ENCODE peak calls at places on chromosome 16, in four cellular contexts. E, X, B and C are unnamed samples.

GRCh38 chr16:27029525-27029924 is 37.2 kb upstream of the C16orf82 start:
- DNase-seq in E (no peak), X (no peak), B (no peak), C (no peak)

GRCh38 chr16:66905633-66906539 is 12.8 kb downstream of the CDH16 start:
- DNase-seq in E (peak; percentile 88), X (peak; percentile 88), B (no peak), C (no peak)

GRCh38 chr16:27441998-27442397 is 40.0 kb downstream of the IL21R start:
- DNase-seq in E (no peak), X (no peak), B (no peak), C (no peak)

GRCh38 chr16:74903095-74903494 is 81.8 kb downstream of the WDR59 start:
- DNase-seq in E (no peak), X (no peak), B (no peak), C (no peak)

GRCh38 chr16:84303023-84303422 is 8.3 kb downstream of the WFDC1 start:
- DNase-seq in E (no peak), X (no peak), B (no peak), C (no peak)

GRCh38 chr16:21656795-21657768 is 4.7 kb upstream of the IGSF6 start:
- DNase-seq in E (peak; percentile 71), X (no peak), B (no peak), C (peak; percentile 55)

GRCh38 chr16:84547539-84548058 is 43.1 kb upstream of the MEAK7 start:
- DNase-seq in E (no peak), X (no peak), B (peak; percentile 58), C (no peak)

GRCh38 chr16:16009396-16009795 is 60.0 kb downstream of the ABCC1 start:
- DNase-seq in E (no peak), X (peak; percentile 82), B (no peak), C (no peak)

GRCh38 chr16:2147981-2148671 is at the start of gene RAB26:
- DNase-seq in E (peak; percentile 67), X (peak; percentile 87), B (peak; percentile 90), C (peak; percentile 51)

GRCh38 chr16:11432856-11433395 is 87.7 kb downstream of the RMI2 start:
- DNase-seq in E (no peak), X (no peak), B (no peak), C (no peak)

GRCh38 chr16:57893559-57894389 is 77.2 kb downstream of the CNGB1 start:
- DNase-seq in E (no peak), X (no peak), B (no peak), C (no peak)

DNA sequence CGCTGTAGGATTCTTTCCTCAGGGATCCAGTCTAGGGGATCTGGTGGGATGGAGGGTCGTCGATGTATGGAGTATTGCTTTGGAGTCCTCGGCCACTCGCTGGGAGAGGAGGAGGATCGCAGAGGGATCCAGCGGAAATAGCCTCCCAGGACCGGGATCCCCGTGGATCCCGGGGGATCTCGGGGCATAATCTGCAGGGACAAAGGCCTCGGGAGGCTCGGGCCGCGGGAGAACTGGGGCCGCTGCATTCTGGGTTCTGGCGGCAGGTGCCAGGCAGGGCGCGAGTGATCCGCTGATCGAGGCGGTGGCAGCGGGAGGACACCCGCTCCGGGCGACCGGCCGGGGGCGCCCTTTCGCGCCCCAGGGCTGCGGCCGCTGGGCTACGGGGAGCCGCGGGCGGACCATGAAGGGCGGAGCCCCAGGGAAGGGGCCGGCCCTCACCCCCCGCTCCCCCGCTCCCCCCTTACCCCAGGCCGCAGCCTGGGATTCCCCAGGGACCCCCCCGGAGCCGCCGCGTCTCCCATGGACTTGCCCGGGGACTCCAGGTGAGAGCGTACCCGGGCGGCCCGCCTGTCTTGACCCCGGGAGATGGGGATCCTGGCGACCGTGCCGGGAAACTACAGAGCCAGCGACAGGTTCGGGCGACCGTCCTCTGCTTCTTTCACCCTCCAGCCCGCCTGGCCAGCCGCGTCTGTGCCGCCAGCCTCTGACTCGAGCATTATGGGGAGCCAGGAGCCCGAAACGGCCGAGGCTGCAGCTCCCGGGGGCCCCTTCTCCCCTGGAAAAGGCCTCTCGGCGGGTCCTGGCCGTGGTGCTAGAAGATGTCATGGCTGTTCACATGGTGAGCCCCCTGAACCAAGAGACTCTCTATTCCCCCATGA is 604 bp downstream of the PRR14 start:
- DNase-seq in E (peak; percentile 88), X (peak; percentile 75), B (peak; percentile 80), C (peak; percentile 51)
- TF ChIP-seq CTCF in E (peak; percentile 74), X (peak; percentile 83), B (peak; percentile 45), C (peak; percentile 75)

GRCh38 chr16:72997141-72997542 is 50.8 kb downstream of the ZFHX3 start:
- DNase-seq in E (no peak), X (no peak), B (no peak), C (no peak)
- H3K27ac ChIP-seq in E (no peak overlapping the region), X (no peak overlapping the region), B (no peak overlapping the region), C (no peak overlapping the region)

GRCh38 chr16:50326264-50326663 is 42.5 kb downstream of the BRD7 start:
- DNase-seq in E (no peak), X (no peak), B (no peak), C (no peak)

GRCh38 chr16:50329446-50330189 is 39.2 kb downstream of the BRD7 start:
- DNase-seq in E (no peak), X (no peak), B (no peak), C (no peak)

GRCh38 chr16:50323335-50324011 is 45.3 kb downstream of the BRD7 start:
- DNase-seq in E (peak; percentile 23), X (no peak), B (no peak), C (no peak)

GRCh38 chr16:50324345-50324744 is 44.4 kb downstream of the BRD7 start:
- DNase-seq in E (no peak), X (no peak), B (no peak), C (no peak)

GRCh38 chr16:50326835-50327465 is 41.8 kb downstream of the BRD7 start:
- DNase-seq in E (peak; percentile 79), X (no peak), B (peak; percentile 58), C (peak; percentile 63)
- TF ChIP-seq CTCF in E (peak; percentile 83), X (peak; percentile 50), B (peak; percentile 43), C (peak; percentile 76)

GRCh38 chr16:64426131-64426666 is 695.7 kb downstream of the CDH11 start:
- DNase-seq in E (peak; percentile 8), X (no peak), B (no peak), C (no peak)

GRCh38 chr16:64428463-64428862 is 693.4 kb downstream of the CDH11 start:
- DNase-seq in E (no peak), X (no peak), B (no peak), C (no peak)
- H3K27ac ChIP-seq in E (no peak overlapping the region), X (no peak overlapping the region), B (no peak overlapping the region), C (no peak overlapping the region)

GRCh38 chr16:29807426-29808218 is 1.3 kb downstream of the MAZ start:
- DNase-seq in E (peak; percentile 88), X (peak; percentile 94), B (peak; percentile 81), C (peak; percentile 83)
- TF ChIP-seq CTCF in E (peak; percentile 56), X (peak; percentile 61), B (no peak), C (peak; percentile 58)

GRCh38 chr16:50269061-50269705 is 2.8 kb downstream of the ADCY7 start:
- DNase-seq in E (no peak), X (peak; percentile 17), B (no peak), C (no peak)
- H3K27ac ChIP-seq in E (no peak overlapping the region), X (no peak overlapping the region), B (no peak overlapping the region), C (no peak overlapping the region)

GRCh38 chr16:19705843-19706242 is 12.2 kb downstream of the KNOP1 start:
- DNase-seq in E (no peak), X (no peak), B (no peak), C (no peak)
- TF ChIP-seq CTCF in E (no peak), X (no peak), B (no peak), C (no peak)

DNA sequence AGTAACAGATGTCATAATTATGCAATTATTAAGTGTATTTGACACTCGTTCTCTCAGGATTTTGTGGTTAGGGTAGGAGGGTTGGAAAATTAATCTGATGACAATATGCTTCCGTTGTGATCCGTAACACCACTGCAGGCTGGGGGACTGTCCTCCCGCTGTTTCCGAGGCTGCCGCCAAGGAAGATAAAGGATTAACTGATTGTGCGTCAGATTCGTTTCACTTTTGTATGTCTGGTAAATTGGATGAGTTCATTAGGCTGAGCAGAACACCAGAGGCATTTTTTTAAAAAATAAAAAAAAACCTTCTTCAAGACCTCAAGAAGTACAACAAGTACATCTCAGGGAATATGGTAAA is 486.7 kb upstream of the SALL1 start:
- DNase-seq in E (no peak), X (no peak), B (no peak), C (no peak)
- H3K27ac ChIP-seq in E (no peak overlapping the region), X (no peak overlapping the region), B (no peak overlapping the region), C (no peak overlapping the region)